ENCODE peak calls at places on chromosomes 5 and 9, in four cellular contexts. One of them, this sample, is unnamed.

GRCh38 chr5:163260961-163261360 is 176.4 kb upstream of the CCNG1 start:
- DNase-seq in H4: no peak
- DNase-seq in caudate nucleus: no peak
- DNase-seq in epithelial cell of prostate: no peak
- DNase-seq in this sample: no peak

GRCh38 chr9:4987996-4988421 is 2.9 kb downstream of the JAK2 start:
- DNase-seq in epithelial cell of prostate: no peak
- DNase-seq in H4: peak; percentile 44
- DNase-seq in caudate nucleus: peak; percentile 19
- DNase-seq in this sample: peak; percentile 5

GRCh38 chr5:168301593-168302388 is 10.3 kb downstream of the WWC1 start:
- DNase-seq in H4: no peak
- DNase-seq in epithelial cell of prostate: peak; percentile 49
- DNase-seq in caudate nucleus: no peak
- DNase-seq in this sample: no peak

GRCh38 chr5:90571147-90571773 is 12.7 kb downstream of the ADGRV1 start:
- DNase-seq in epithelial cell of prostate: no peak
- DNase-seq in H4: no peak
- DNase-seq in caudate nucleus: no peak
- DNase-seq in this sample: no peak

GRCh38 chr9:32378496-32378895 is 5.9 kb upstream of the ACO1 start:
- DNase-seq in H4: peak; percentile 49
- DNase-seq in epithelial cell of prostate: no peak
- DNase-seq in caudate nucleus: peak; percentile 21
- DNase-seq in this sample: peak; percentile 85

GRCh38 chr9:624935-625505 is 216.5 kb upstream of the DMRT1 start:
- DNase-seq in caudate nucleus: no peak
- DNase-seq in H4: no peak
- DNase-seq in epithelial cell of prostate: no peak
- DNase-seq in this sample: no peak

GRCh38 chr5:139725073-139725830 is 70.4 kb upstream of the PSD2 start:
- DNase-seq in caudate nucleus: peak; percentile 17
- DNase-seq in epithelial cell of prostate: no peak
- DNase-seq in H4: peak; percentile 57
- DNase-seq in this sample: no peak

GRCh38 chr5:141825836-141826560 is 52.2 kb downstream of the PCDH1 start:
- DNase-seq in H4: peak; percentile 23
- DNase-seq in caudate nucleus: no peak
- DNase-seq in epithelial cell of prostate: no peak
- DNase-seq in this sample: no peak

GRCh38 chr5:150516011-150516410 is 8.1 kb downstream of the NDST1 start:
- DNase-seq in epithelial cell of prostate: no peak
- DNase-seq in caudate nucleus: no peak
- DNase-seq in H4: peak; percentile 27
- DNase-seq in this sample: no peak

GRCh38 chr9:7439355-7439978 is 360.1 kb downstream of the DMAC1 start:
- DNase-seq in epithelial cell of prostate: no peak
- DNase-seq in caudate nucleus: no peak
- DNase-seq in H4: no peak
- DNase-seq in this sample: no peak

GRCh38 chr9:70535546-70536323 is 121.3 kb upstream of the KLF9 start:
- DNase-seq in H4: no peak
- DNase-seq in caudate nucleus: no peak
- DNase-seq in epithelial cell of prostate: no peak
- DNase-seq in this sample: no peak

GRCh38 chr9:118522093-118523028 is 818.2 kb downstream of the TLR4 start:
- DNase-seq in H4: peak; percentile 21
- DNase-seq in epithelial cell of prostate: no peak
- DNase-seq in caudate nucleus: peak; percentile 7
- DNase-seq in this sample: no peak

GRCh38 chr9:134635431-134636141 is 6.0 kb upstream of the COL5A1 start:
- DNase-seq in caudate nucleus: no peak
- DNase-seq in H4: no peak
- DNase-seq in epithelial cell of prostate: no peak
- DNase-seq in this sample: no peak

GRCh38 chr9:93309889-93310425 is 126.0 kb downstream of the WNK2 start:
- DNase-seq in H4: no peak
- DNase-seq in epithelial cell of prostate: no peak
- DNase-seq in caudate nucleus: no peak
- DNase-seq in this sample: no peak

GRCh38 chr9:30349526-30350513 is 2034.6 kb upstream of the ACO1 start:
- DNase-seq in epithelial cell of prostate: no peak
- DNase-seq in caudate nucleus: no peak
- DNase-seq in H4: peak; percentile 51
- DNase-seq in this sample: no peak

GRCh38 chr9:72041775-72042194 is 18.6 kb downstream of the C9orf57 start:
- DNase-seq in caudate nucleus: no peak
- DNase-seq in epithelial cell of prostate: peak; percentile 80
- DNase-seq in H4: peak; percentile 84
- DNase-seq in this sample: no peak

GRCh38 chr5:97832645-97833296 is 649.7 kb upstream of the RIOK2 start:
- DNase-seq in H4: no peak
- DNase-seq in epithelial cell of prostate: no peak
- DNase-seq in caudate nucleus: no peak
- DNase-seq in this sample: no peak